ENCODE peak calls at places on chromosomes 5 and 9, in four cellular contexts. G is IMR-90, S is stomach, E is left ventricle myocardium inferior. I is an unnamed sample. For H3K4me1, the result is how much of the 10 kb centered on the place peaks cover.

GRCh38 chr5:11777096-11777495 is 127.2 kb downstream of the CTNND2 start:
- DNase-seq in S (no peak), E (no peak), G (no peak), I (peak)

GRCh38 chr5:65203746-65204145 is 278.0 kb downstream of the ADAMTS6 start:
- DNase-seq in G (peak), E (no peak), S (no peak), I (peak)

GRCh38 chr9:99828417-99829176 is 6.9 kb downstream of the NR4A3 start:
- DNase-seq in E (no peak), S (no peak), G (no peak), I (no peak)

GRCh38 chr5:20832204-20833080 is 844.4 kb upstream of the CDH18 start:
- DNase-seq in E (no peak), G (no peak), S (no peak), I (no peak)

GRCh38 chr9:108073823-108074222 is 584.3 kb upstream of the KLF4 start:
- DNase-seq in E (no peak), G (no peak), S (no peak), I (no peak)

GRCh38 chr9:130765135-130766030 is 69.7 kb upstream of the ABL1 start:
- DNase-seq in E (no peak), S (no peak), G (peak), I (no peak)

GRCh38 chr5:148951612-148952011 is 111.2 kb downstream of the SH3TC2 start:
- DNase-seq in E (no peak), G (no peak), S (no peak), I (no peak)

GRCh38 chr5:54533541-54534179 is 16.1 kb downstream of the SNX18 start:
- DNase-seq in S (peak), G (no peak), E (no peak), I (no peak)

GRCh38 chr9:37025381-37026084 is 8.5 kb downstream of the PAX5 start:
- DNase-seq in G (no peak), E (no peak), S (no peak), I (no peak)

GRCh38 chr9:16704096-16704488 is 166.4 kb downstream of the BNC2 start:
- DNase-seq in G (no peak), S (no peak), E (no peak), I (no peak)

GRCh38 chr9:133440884-133441283 is 18.7 kb downstream of the ADAMTS13 start:
- DNase-seq in S (no peak), G (no peak), E (no peak), I (no peak)

GRCh38 chr5:157366741-157367684 is 93.0 kb upstream of the NIPAL4 start:
- DNase-seq in E (no peak), S (no peak), G (peak), I (peak)

GRCh38 chr9:90455316-90455715 is 187.3 kb downstream of the DIRAS2 start:
- DNase-seq in S (no peak), G (no peak), E (no peak), I (no peak)

GRCh38 chr9:37994639-37995347 is 74.2 kb downstream of the SHB start:
- DNase-seq in G (peak), E (peak), S (peak), I (no peak)

GRCh38 chr9:116499986-116500871 is 186.9 kb upstream of the TRIM32 start:
- DNase-seq in S (no peak), G (peak), E (no peak), I (peak)

GRCh38 chr9:18672706-18673105 is 198.8 kb downstream of the ADAMTSL1 start:
- DNase-seq in S (no peak), G (peak), E (no peak), I (no peak)

GRCh38 chr9:3525088-3525835 is 539 bp downstream of the RFX3 start:
- DNase-seq in G (no peak), E (peak), S (no peak), I (no peak)

GRCh38 chr5:36635721-36636390 is 29.4 kb downstream of the SLC1A3 start:
- DNase-seq in G (no peak), S (no peak), E (no peak), I (peak)

GRCh38 chr5:153896701-153897100 is 142.0 kb downstream of the FAM114A2 start:
- DNase-seq in S (no peak), G (peak), E (no peak), I (no peak)

GRCh38 chr5:93800988-93801811 is 59.8 kb upstream of the POU5F2 start:
- DNase-seq in G (peak), S (no peak), E (no peak), I (peak)

GRCh38 chr5:150266807-150267408 is 22.7 kb downstream of the CAMK2A start:
- DNase-seq in S (peak), E (no peak), G (no peak), I (no peak)

GRCh38 chr9:72309366-72310133 is 55.5 kb downstream of the ZFAND5 start:
- DNase-seq in E (no peak), G (no peak), S (no peak), I (no peak)

GRCh38 chr5:61277781-61278180 is 54.3 kb upstream of the ZSWIM6 start:
- DNase-seq in S (no peak), G (no peak), E (no peak), I (peak)

GRCh38 chr5:61275841-61276240 is 56.2 kb upstream of the ZSWIM6 start:
- DNase-seq in S (no peak), G (peak), E (peak), I (peak)

GRCh38 chr5:61274561-61274960 is 57.5 kb upstream of the ZSWIM6 start:
- DNase-seq in E (no peak), S (no peak), G (peak), I (no peak)

GRCh38 chr5:61279725-61280124 is 52.3 kb upstream of the ZSWIM6 start:
- DNase-seq in E (no peak), S (no peak), G (peak), I (no peak)

GRCh38 chr5:61277190-61277589 is 54.9 kb upstream of the ZSWIM6 start:
- DNase-seq in S (no peak), G (peak), E (no peak), I (no peak)
- TF ChIP-seq CTCF in S (no peak), G (peak), E (peak), I (no peak)

GRCh38 chr5:140245926-140246325 is 57.0 kb downstream of the PFDN1 start:
- DNase-seq in E (no peak), G (no peak), S (no peak), I (no peak)

GRCh38 chr5:140244525-140245025 is 58.3 kb downstream of the PFDN1 start:
- DNase-seq in G (peak), E (peak), S (peak), I (peak)

GRCh38 chr5:140243855-140244254 is 59.0 kb downstream of the PFDN1 start:
- DNase-seq in S (peak), G (no peak), E (no peak), I (no peak)

GRCh38 chr5:140245354-140245753 is 57.5 kb downstream of the PFDN1 start:
- DNase-seq in G (peak), E (no peak), S (no peak), I (no peak)

DNA sequence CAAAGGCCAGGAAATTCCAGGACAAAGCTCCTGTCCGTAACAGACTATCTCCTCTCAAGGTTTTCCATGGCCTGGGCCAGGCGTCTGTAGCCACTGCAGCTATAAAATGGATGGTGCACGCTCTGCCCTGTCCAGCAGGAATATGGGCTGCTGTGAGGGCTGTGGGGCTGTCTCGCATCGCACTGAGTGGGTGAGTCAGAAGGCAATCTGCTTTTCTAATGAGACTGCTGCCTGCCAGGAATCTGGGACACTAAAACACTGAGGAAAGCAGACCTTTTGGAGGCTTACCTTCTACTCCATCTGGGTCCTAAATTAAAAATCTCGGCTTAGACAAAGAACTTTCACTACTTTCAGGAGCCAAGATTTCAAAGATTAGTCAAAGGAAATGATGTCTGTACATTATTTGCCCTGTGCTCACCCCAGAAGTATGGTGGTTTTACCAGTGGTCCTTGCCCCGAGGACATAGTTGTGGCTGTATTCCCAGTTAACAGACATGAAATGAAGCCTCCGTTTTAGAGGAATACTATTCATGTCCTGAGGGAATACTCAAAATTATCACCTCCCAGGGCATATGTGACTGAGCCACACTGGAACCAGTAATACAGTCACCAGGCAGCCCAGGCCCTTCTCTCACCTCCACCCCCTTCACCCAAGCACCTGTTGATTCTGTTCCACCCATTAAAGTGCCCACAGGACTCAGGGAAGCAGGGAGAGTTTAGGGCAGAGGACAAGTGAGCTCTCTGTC is 56.4 kb downstream of the PFDN1 start:
- DNase-seq in G (peak), E (peak), S (no peak), I (peak)
- H3K4me1 ChIP-seq in G (under half), E (half or more), S (half or more), I (half or more)

DNA sequence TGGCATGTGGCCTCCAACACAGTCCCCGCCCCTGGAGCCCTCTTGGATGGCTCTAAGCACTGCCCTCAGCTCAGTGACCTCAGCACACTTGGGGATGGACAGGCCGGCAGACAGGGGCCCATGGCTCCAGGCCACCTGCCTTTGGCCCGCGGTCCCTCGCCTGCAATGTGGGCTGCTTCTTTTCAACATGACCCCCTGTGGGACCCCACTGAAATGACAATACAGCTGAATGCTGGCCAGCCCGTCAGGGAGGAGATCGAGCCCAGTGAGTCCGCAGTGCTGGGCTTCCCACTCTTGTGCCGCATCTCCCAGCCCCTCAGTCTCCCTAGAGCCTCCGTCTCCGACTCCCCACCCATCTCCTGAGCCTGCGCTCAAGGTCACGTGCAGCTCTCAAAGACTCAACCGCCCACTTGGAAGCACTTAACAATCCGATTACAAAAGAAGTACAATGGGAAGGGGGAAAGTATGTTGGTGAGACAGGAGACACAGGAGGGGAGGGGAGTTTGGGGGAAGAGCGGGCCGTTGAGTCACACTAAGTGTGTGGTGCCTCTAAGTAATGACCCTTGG is 238.9 kb downstream of the HSPA4 start:
- DNase-seq in G (no peak), E (no peak), S (no peak), I (no peak)
- TF ChIP-seq CTCF in G (no peak), E (no peak), S (no peak), I (no peak)

GRCh38 chr5:104937591-104937990 is 1375.0 kb upstream of the NUDT12 start:
- DNase-seq in G (no peak), S (no peak), E (no peak), I (no peak)

GRCh38 chr5:104941030-104941645 is 1378.5 kb upstream of the NUDT12 start:
- DNase-seq in G (no peak), S (no peak), E (no peak), I (no peak)

GRCh38 chr5:104947061-104947460 is 1384.5 kb upstream of the NUDT12 start:
- DNase-seq in G (no peak), S (no peak), E (no peak), I (no peak)

DNA sequence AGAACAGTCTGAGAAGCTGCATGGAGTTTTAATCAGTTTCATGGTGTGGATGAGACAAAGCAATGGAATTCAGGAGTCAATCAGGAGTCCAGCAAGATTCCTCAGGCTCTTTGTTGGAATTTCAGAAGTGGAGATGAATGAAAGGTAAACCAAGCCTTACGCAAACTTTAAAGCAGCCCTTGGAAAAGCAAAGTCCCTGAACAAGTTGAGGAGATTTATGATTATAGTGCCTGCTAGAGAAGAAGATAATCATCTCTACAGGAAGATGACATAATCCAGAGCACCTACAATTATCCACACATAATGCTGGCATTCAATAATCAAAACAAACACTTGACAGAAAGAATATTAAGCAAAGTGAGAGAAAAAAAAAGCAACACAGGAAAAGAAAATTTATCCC is 1380.1 kb upstream of the NUDT12 start:
- DNase-seq in S (no peak), G (no peak), E (no peak), I (peak)
- H3K4me1 ChIP-seq in S (under half), G (under half), E (under half), I (under half)

GRCh38 chr5:124584991-124585715 is 161.3 kb downstream of the ZNF608 start:
- DNase-seq in G (peak), S (no peak), E (no peak), I (no peak)
- TF ChIP-seq CTCF in G (no peak), S (no peak), E (no peak), I (no peak)

DNA sequence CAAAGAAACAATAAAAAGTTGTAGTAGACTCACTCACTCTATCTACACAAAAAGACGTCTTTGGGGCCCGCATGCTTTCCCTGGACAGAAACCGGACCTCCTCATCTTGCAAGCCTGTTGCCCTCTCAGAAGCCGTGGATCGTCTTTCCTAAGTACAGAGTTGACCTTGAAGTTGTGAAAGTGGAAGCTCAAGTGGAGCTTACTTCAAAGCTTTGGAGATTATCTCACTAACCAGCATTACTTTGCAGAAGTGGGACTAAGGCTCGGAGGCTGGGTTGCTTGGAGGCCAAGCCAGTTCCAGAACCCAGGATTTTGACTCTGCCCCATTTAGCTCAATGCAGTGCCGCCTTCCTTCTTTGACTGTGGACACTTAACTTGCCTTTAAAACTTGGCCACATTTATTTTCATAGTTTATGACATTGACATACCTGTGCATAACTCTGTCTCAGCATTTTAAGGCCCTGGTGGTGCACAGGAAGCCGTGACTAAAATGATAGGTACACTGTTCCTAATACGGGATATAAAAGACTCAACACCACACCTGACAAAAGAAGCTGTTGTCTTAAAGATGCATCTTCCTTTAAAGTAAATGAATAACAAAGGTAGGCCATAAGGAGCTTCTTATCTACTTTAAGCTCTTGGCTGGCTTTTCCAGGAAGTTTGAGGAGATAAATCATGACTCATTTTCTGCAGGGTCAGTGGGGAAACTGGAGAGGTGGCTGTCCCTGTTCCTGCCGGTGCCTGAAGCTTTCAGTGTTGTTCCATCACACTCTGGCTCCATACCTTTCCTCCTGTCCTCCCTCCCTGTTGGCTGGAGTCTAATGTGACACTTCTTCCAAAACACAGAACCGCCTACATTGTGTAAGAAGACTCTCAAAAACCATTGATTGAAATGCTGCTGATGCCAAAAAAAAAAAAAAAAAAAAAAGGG is 10.7 kb downstream of the SLC25A25 start:
- DNase-seq in G (peak), E (no peak), S (peak), I (peak)
- H3K4me1 ChIP-seq in G (under half), E (half or more), S (half or more), I (under half)

GRCh38 chr5:119339965-119340364 is 15.9 kb upstream of the TNFAIP8 start:
- DNase-seq in S (no peak), G (no peak), E (no peak), I (no peak)

GRCh38 chr5:119341452-119342349 is 14.1 kb upstream of the TNFAIP8 start:
- DNase-seq in E (no peak), G (no peak), S (no peak), I (no peak)

GRCh38 chr5:119339344-119339743 is 16.5 kb upstream of the TNFAIP8 start:
- DNase-seq in E (no peak), S (no peak), G (no peak), I (no peak)

GRCh38 chr5:119342414-119342813 is 13.4 kb upstream of the TNFAIP8 start:
- DNase-seq in S (no peak), G (no peak), E (no peak), I (no peak)

GRCh38 chr5:119340597-119341218 is 15.1 kb upstream of the TNFAIP8 start:
- DNase-seq in G (no peak), S (no peak), E (no peak), I (no peak)
- TF ChIP-seq CTCF in G (no peak), S (no peak), E (no peak), I (no peak)

GRCh38 chr5:178264044-178264443 is 31.4 kb upstream of the PHYKPL start:
- DNase-seq in E (no peak), G (no peak), S (no peak), I (no peak)

GRCh38 chr5:178265746-178266145 is 33.1 kb upstream of the PHYKPL start:
- DNase-seq in S (no peak), G (no peak), E (no peak), I (no peak)

GRCh38 chr5:178267876-178268275 is 35.3 kb upstream of the PHYKPL start:
- DNase-seq in G (no peak), S (no peak), E (no peak), I (no peak)

GRCh38 chr5:178267245-178267644 is 34.6 kb upstream of the PHYKPL start:
- DNase-seq in G (no peak), E (no peak), S (no peak), I (no peak)

GRCh38 chr5:178266581-178266980 is 34.0 kb upstream of the PHYKPL start:
- DNase-seq in G (no peak), E (no peak), S (no peak), I (no peak)
- H3K4me1 ChIP-seq in G (under half), E (under half), S (under half), I (under half)

GRCh38 chr9:7273575-7273974 is 515.8 kb downstream of the KDM4C start:
- DNase-seq in S (no peak), G (peak), E (peak), I (peak)
- TF ChIP-seq CTCF in S (peak), G (peak), E (peak), I (peak)